ENCODE peak calls at places on chromosomes 3 and 15, in five cellular contexts. One of them, this sample, is unnamed.

GRCh38 chr3:25662921-25663320 is 1.8 kb downstream of the TOP2B start:
- DNase-seq in GM18507: no peak
- DNase-seq in hippocampal formation: no peak
- DNase-seq in OCI-LY7: no peak
- DNase-seq in heart right ventricle: no peak
- DNase-seq in this sample: no peak

GRCh38 chr3:134328147-134328591 is 46.1 kb downstream of the AMOTL2 start:
- DNase-seq in OCI-LY7: no peak
- DNase-seq in hippocampal formation: no peak
- DNase-seq in heart right ventricle: no peak
- DNase-seq in GM18507: no peak
- DNase-seq in this sample: no peak

GRCh38 chr3:32302601-32303000 is 64.1 kb downstream of the CMTM8 start:
- DNase-seq in GM18507: no peak
- DNase-seq in heart right ventricle: no peak
- DNase-seq in hippocampal formation: no peak
- DNase-seq in OCI-LY7: no peak
- DNase-seq in this sample: no peak

GRCh38 chr3:185164428-185165217 is 11.8 kb upstream of the C3orf70 start:
- DNase-seq in heart right ventricle: no peak
- DNase-seq in OCI-LY7: no peak
- DNase-seq in hippocampal formation: no peak
- DNase-seq in GM18507: no peak
- DNase-seq in this sample: no peak

GRCh38 chr15:64856429-64857145 is 14.9 kb downstream of the PLEKHO2 start:
- DNase-seq in GM18507: no peak
- DNase-seq in OCI-LY7: no peak
- DNase-seq in hippocampal formation: peak; percentile 96
- DNase-seq in heart right ventricle: peak; percentile 49
- DNase-seq in this sample: no peak

GRCh38 chr15:28995193-28995592 is 109.4 kb downstream of the APBA2 start:
- DNase-seq in heart right ventricle: no peak
- DNase-seq in GM18507: no peak
- DNase-seq in hippocampal formation: peak; percentile 69
- DNase-seq in OCI-LY7: no peak
- DNase-seq in this sample: no peak

GRCh38 chr3:38109580-38110313 is 27.2 kb downstream of the ACAA1 start:
- DNase-seq in GM18507: no peak
- DNase-seq in OCI-LY7: no peak
- DNase-seq in heart right ventricle: no peak
- DNase-seq in hippocampal formation: no peak
- DNase-seq in this sample: no peak

GRCh38 chr15:41914406-41914805 is 20.6 kb upstream of the SPTBN5 start:
- DNase-seq in GM18507: no peak
- DNase-seq in hippocampal formation: no peak
- DNase-seq in heart right ventricle: peak; percentile 60
- DNase-seq in OCI-LY7: no peak
- DNase-seq in this sample: no peak

GRCh38 chr3:168216851-168217250 is 121.1 kb upstream of the GOLIM4 start:
- DNase-seq in GM18507: no peak
- DNase-seq in OCI-LY7: no peak
- DNase-seq in heart right ventricle: no peak
- DNase-seq in hippocampal formation: no peak
- DNase-seq in this sample: no peak

GRCh38 chr3:89173546-89173945 is 66.1 kb downstream of the EPHA3 start:
- DNase-seq in GM18507: no peak
- DNase-seq in hippocampal formation: no peak
- DNase-seq in heart right ventricle: no peak
- DNase-seq in OCI-LY7: no peak
- DNase-seq in this sample: no peak

GRCh38 chr3:123338620-123339061 is 110.2 kb downstream of the ADCY5 start:
- DNase-seq in GM18507: no peak
- DNase-seq in hippocampal formation: no peak
- DNase-seq in OCI-LY7: no peak
- DNase-seq in heart right ventricle: peak; percentile 71
- DNase-seq in this sample: no peak

GRCh38 chr3:161401389-161401788 is 30.1 kb upstream of the SPTSSB start:
- DNase-seq in OCI-LY7: no peak
- DNase-seq in heart right ventricle: no peak
- DNase-seq in GM18507: no peak
- DNase-seq in hippocampal formation: no peak
- DNase-seq in this sample: no peak

GRCh38 chr3:113034011-113034410 is 43.2 kb downstream of the GTPBP8 start:
- DNase-seq in GM18507: no peak
- DNase-seq in hippocampal formation: no peak
- DNase-seq in heart right ventricle: no peak
- DNase-seq in OCI-LY7: no peak
- DNase-seq in this sample: no peak

GRCh38 chr3:34361921-34362320 is 563.5 kb downstream of the PDCD6IP start:
- DNase-seq in hippocampal formation: no peak
- DNase-seq in GM18507: peak; percentile 9
- DNase-seq in OCI-LY7: no peak
- DNase-seq in heart right ventricle: no peak
- DNase-seq in this sample: peak; percentile 29

GRCh38 chr15:64780600-64781156 is 5.3 kb upstream of the RBPMS2 start:
- DNase-seq in GM18507: no peak
- DNase-seq in hippocampal formation: no peak
- DNase-seq in heart right ventricle: no peak
- DNase-seq in OCI-LY7: no peak
- DNase-seq in this sample: no peak

GRCh38 chr3:62154457-62155148 is 218.7 kb downstream of the FEZF2 start:
- DNase-seq in hippocampal formation: no peak
- DNase-seq in GM18507: no peak
- DNase-seq in OCI-LY7: no peak
- DNase-seq in heart right ventricle: peak; percentile 15
- DNase-seq in this sample: no peak

GRCh38 chr3:72143322-72143721 is 358.4 kb upstream of the PROK2 start:
- DNase-seq in heart right ventricle: no peak
- DNase-seq in GM18507: no peak
- DNase-seq in hippocampal formation: no peak
- DNase-seq in OCI-LY7: no peak
- DNase-seq in this sample: no peak

GRCh38 chr3:28912120-28912885 is 368.6 kb upstream of the RBMS3 start:
- DNase-seq in heart right ventricle: no peak
- DNase-seq in GM18507: no peak
- DNase-seq in hippocampal formation: no peak
- DNase-seq in OCI-LY7: no peak
- DNase-seq in this sample: no peak